ENCODE peak calls at places on chromosomes 16 and 17, in eight cellular contexts. X, E, L, Z, O, Y, G and V are unnamed samples.

GRCh38 chr16:80924372-80924978 is 82.2 kb downstream of the CMC2 start:
- DNase-seq in X (peak), E (peak), L (peak), Z (peak), O (no peak), Y (no peak), G (no peak), V (no peak)

GRCh38 chr17:54536306-54536705 is 364.3 kb upstream of the TOM1L1 start:
- DNase-seq in X (no peak), E (no peak), L (no peak), Z (no peak), O (no peak), Y (no peak), G (no peak), V (no peak)

GRCh38 chr17:66431910-66432309 is 129.5 kb downstream of the PRKCA start:
- DNase-seq in X (no peak), E (peak), L (no peak), Z (no peak), O (no peak), Y (no peak), G (no peak), V (no peak)

GRCh38 chr17:1786708-1787107 is 24.8 kb downstream of the SERPINF1 start:
- DNase-seq in X (no peak), E (no peak), L (no peak), Z (no peak), O (no peak), Y (no peak), G (no peak), V (peak)

GRCh38 chr16:81566245-81567007 is 121.8 kb downstream of the CMIP start:
- DNase-seq in X (no peak), E (no peak), L (no peak), Z (no peak), O (no peak), Y (no peak), G (no peak), V (no peak)

GRCh38 chr17:7562208-7562605 is 488 bp downstream of the SENP3 start:
- DNase-seq in X (no peak), E (no peak), L (no peak), Z (no peak), O (no peak), Y (no peak), G (no peak), V (no peak)

GRCh38 chr16:11871193-11871592 is 19.9 kb upstream of the RSL1D1 start:
- DNase-seq in X (no peak), E (peak), L (no peak), Z (no peak), O (no peak), Y (no peak), G (no peak), V (no peak)

GRCh38 chr16:69017036-69017783 is 88.2 kb upstream of the HAS3 start:
- DNase-seq in X (no peak), E (peak), L (no peak), Z (no peak), O (no peak), Y (no peak), G (no peak), V (no peak)

GRCh38 chr17:61570118-61570517 is 20.9 kb downstream of the NACA2 start:
- DNase-seq in X (no peak), E (peak), L (no peak), Z (no peak), O (no peak), Y (no peak), G (no peak), V (no peak)

GRCh38 chr16:67594956-67595355 is 32.6 kb downstream of the CTCF start:
- DNase-seq in X (peak), E (peak), L (no peak), Z (no peak), O (peak), Y (no peak), G (no peak), V (no peak)

GRCh38 chr17:51154176-51154575 is 817 bp downstream of the NME1 start:
- DNase-seq in X (no peak), E (peak), L (no peak), Z (no peak), O (no peak), Y (no peak), G (no peak), V (no peak)